ENCODE peak calls at places on chromosomes 4 and X, in ten cellular contexts. B, X, N, P, K, G, D, C, Z and S are unnamed samples. For H3K4me1, the result is how much of the 10 kb centered on the place peaks cover.

GRCh38 chr4:58247792-58248191 is 1137.6 kb upstream of the IGFBP7 start:
- DNase-seq in Z (no peak), C (peak), N (no peak), B (peak), K (no peak), X (no peak), P (no peak), G (no peak), D (no peak), S (no peak)

GRCh38 chr4:161356351-161356750 is 807.4 kb downstream of the FSTL5 start:
- DNase-seq in D (no peak), C (no peak), N (no peak), P (no peak), K (no peak), B (no peak), Z (no peak), G (no peak), X (no peak), S (no peak)

GRCh38 chr4:139798456-139798855 is 132.8 kb downstream of the MGST2 start:
- DNase-seq in C (no peak), P (peak), G (no peak), B (no peak), D (no peak), N (no peak), K (peak), X (peak), Z (no peak), S (no peak)

GRCh38 chr4:55158957-55159356 is 33.6 kb upstream of the KDR start:
- DNase-seq in X (no peak), P (no peak), D (no peak), B (no peak), C (no peak), K (no peak), Z (peak), N (no peak), G (no peak), S (no peak)

GRCh38 chr4:169611991-169612868 is at the start of gene NEK1:
- DNase-seq in K (peak), P (peak), Z (peak), N (peak), G (peak), C (peak), D (peak), B (peak), X (peak), S (peak)

GRCh38 chr4:175443547-175443946 is 368.5 kb downstream of the GPM6A start:
- DNase-seq in C (no peak), G (no peak), N (no peak), K (no peak), X (no peak), B (no peak), D (no peak), Z (no peak), P (no peak), S (no peak)

GRCh38 chrX:65643046-65643785 is 24.2 kb upstream of the MSN start:
- DNase-seq in X (peak), N (no peak), K (peak), G (no peak), Z (no peak), B (no peak), P (peak), D (no peak), C (no peak), S (no peak)

GRCh38 chrX:133685806-133686205 is 270.5 kb upstream of the GPC4 start:
- DNase-seq in B (no peak), G (no peak), P (no peak), X (no peak), C (no peak), K (no peak), D (no peak), Z (no peak), N (no peak), S (peak)

GRCh38 chr4:113049421-113050355 is at the start of gene ANK2:
- DNase-seq in X (no peak), G (no peak), Z (peak), N (no peak), K (no peak), C (peak), B (peak), D (peak), P (peak), S (no peak)

GRCh38 chr4:81638698-81639097 is 167.0 kb upstream of the RASGEF1B start:
- DNase-seq in Z (no peak), C (no peak), N (no peak), D (no peak), X (no peak), K (no peak), G (no peak), P (no peak), B (no peak), S (no peak)

GRCh38 chr4:173360587-173361221 is 10.1 kb upstream of the SAP30 start:
- DNase-seq in G (no peak), N (no peak), K (no peak), D (no peak), C (peak), Z (peak), P (no peak), X (peak), B (peak), S (no peak)

GRCh38 chr4:95023110-95023509 is 265.4 kb downstream of the BMPR1B start:
- DNase-seq in C (no peak), Z (no peak), X (peak), G (no peak), B (no peak), N (no peak), K (no peak), P (no peak), D (no peak), S (no peak)

GRCh38 chr4:53937918-53938317 is 126.5 kb downstream of the CHIC2 start:
- DNase-seq in P (no peak), X (peak), K (peak), N (no peak), Z (no peak), D (no peak), B (peak), C (no peak), G (no peak), S (no peak)

GRCh38 chr4:151940926-151941617 is 180.3 kb upstream of the GATB start:
- DNase-seq in N (no peak), Z (no peak), C (no peak), B (no peak), P (no peak), G (no peak), K (peak), D (no peak), X (no peak), S (no peak)

DNA sequence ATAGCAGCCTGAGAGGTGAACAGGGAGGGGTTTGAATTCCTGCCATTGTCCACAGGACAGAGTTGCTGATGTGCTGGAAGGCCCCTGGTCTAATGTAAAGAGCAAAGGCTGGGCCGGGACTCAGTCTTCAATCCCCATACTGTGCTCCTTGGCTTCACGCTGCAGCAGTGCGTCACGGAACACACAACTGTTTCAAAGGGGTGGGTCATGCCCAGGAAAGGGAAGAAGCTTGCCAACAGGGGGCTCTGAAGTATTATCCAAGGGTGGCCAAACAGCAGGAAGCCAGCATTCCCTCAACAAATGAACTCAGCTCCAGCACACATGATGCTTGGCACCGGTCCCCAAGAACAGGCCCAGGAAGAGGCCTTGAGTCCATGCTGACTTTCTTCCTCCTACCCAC is 122.5 kb downstream of the NFKB1 start:
- DNase-seq in P (no peak), G (no peak), X (peak), B (peak), D (no peak), C (peak), Z (peak), N (no peak), K (no peak), S (no peak)
- TF ChIP-seq CTCF in P (no peak), G (no peak), X (peak), B (peak), D (no peak), C (peak), Z (peak), N (no peak), K (peak), S (no peak)

DNA sequence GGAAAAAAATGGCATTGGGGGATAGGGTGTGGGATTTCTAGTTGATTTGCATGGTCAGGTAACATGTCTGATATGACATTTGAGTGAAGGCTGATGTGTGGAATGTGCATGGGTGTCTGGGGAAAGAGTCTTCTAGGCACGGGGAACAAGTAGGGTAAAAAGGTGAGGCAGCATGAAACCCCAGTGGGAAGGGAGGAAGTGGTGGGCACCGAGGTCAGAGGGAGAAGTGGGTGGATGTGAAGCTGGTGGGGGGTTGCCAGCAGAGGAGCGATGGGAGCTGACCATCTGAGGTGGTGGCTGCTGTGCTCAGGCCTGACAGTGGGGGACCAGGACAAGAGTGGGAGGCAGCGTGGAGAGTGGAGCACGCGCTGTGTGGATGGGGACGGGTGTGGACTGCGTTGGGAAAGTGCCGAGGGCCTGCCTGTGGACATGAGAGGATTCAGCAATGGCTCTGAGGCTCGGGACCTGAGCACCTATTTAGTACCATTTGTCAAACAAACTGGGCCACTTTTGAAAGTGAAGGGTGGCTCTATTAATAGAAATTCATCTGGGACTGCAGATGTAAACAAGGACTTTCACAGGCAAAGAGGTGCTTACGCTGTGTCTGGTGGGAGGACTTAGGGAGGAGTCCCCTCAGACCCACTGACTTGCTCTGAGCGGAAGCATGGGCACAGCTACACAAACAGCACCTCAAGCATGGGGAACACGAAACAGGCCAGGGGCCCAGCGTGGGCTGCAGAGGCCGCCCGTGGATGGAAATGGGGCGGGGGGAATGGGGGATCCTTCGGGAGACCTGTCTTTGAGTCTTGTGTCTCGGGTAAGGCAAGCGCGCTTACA is 16.7 kb upstream of the S100P start:
- DNase-seq in K (no peak), D (no peak), P (no peak), N (no peak), C (no peak), B (no peak), X (no peak), Z (no peak), G (no peak), S (no peak)
- H3K4me1 ChIP-seq in K (under half), D (under half), P (under half), N (under half), C (under half), B (under half), X (under half), Z (under half), G (under half), S (under half)

GRCh38 chr4:22552802-22553201 is 36.9 kb upstream of the ADGRA3 start:
- DNase-seq in N (no peak), P (no peak), B (no peak), X (no peak), K (peak), G (no peak), D (no peak), Z (no peak), C (no peak), S (no peak)
- TF ChIP-seq CTCF in N (no peak), P (no peak), B (no peak), X (no peak), K (no peak), G (no peak), D (no peak), Z (no peak), C (no peak), S (no peak)

GRCh38 chr4:3303840-3304715 is 11.3 kb downstream of the RGS12 start:
- DNase-seq in X (no peak), K (no peak), Z (peak), C (no peak), B (no peak), N (no peak), D (no peak), G (no peak), P (no peak), S (peak)
- H3K4me1 ChIP-seq in X (under half), K (under half), Z (under half), C (half or more), B (under half), N (half or more), D (under half), G (under half), P (under half), S (under half)

GRCh38 chrX:48996969-48997368 is 5.1 kb downstream of the GRIPAP1 start:
- DNase-seq in D (peak), X (no peak), N (no peak), G (no peak), K (no peak), B (no peak), P (no peak), Z (peak), C (peak), S (no peak)

GRCh38 chrX:48998391-48998790 is 3.7 kb downstream of the GRIPAP1 start:
- DNase-seq in P (no peak), C (no peak), K (no peak), N (no peak), Z (no peak), G (no peak), B (no peak), D (peak), X (no peak), S (no peak)

GRCh38 chrX:48999030-48999429 is 3.0 kb downstream of the GRIPAP1 start:
- DNase-seq in B (no peak), G (no peak), N (no peak), P (no peak), X (no peak), K (no peak), D (no peak), C (no peak), Z (no peak), S (no peak)

GRCh38 chrX:48997865-48998264 is 4.2 kb downstream of the GRIPAP1 start:
- DNase-seq in X (no peak), P (no peak), C (no peak), Z (peak), K (no peak), D (no peak), N (no peak), B (no peak), G (no peak), S (no peak)

DNA sequence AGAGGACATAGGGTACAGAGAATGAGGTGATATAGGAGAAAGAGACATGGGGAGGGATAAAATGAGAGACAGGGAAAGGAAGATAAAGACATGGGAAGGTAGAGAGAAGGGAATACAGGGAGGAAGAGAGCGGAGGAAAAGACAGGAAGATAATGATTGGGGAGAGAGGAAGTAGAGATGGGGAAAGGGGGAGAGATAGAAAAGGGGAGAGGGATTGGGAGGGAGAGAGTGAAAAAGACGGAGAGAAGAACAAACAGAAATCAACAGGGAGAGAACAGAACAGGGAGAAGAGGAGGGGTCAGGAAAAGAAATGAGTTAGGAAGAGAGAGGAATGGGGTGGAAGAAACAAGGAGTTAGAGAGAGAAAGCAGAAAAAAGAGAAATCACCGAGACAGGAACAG is 4.6 kb downstream of the GRIPAP1 start:
- DNase-seq in B (no peak), N (no peak), X (no peak), D (no peak), P (no peak), K (no peak), G (no peak), C (no peak), Z (no peak), S (no peak)
- TF ChIP-seq CTCF in B (no peak), N (no peak), X (no peak), D (no peak), P (no peak), K (no peak), G (no peak), C (no peak), Z (no peak), S (no peak)

DNA sequence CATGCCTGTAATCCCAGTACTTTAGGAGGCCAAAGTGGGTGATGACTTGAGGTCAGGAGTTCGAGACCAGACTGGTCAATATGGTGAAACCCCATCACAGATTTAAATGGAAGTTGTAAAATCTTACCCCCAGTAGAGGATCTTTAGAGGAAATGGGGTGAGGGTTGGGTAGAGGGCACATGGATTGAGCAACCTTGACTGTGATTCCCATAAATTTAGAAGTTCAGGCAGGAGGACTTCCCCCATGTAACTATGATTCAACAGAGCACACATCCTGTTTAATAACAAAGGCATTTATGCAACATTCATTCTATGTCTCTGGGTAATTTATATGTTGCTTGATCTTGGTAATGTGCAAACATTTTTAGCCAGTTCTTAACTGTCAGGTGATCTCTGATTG is 143.1 kb downstream of the RBM47 start:
- DNase-seq in G (no peak), K (peak), D (no peak), C (no peak), X (peak), B (no peak), Z (no peak), N (no peak), P (no peak), S (no peak)
- H3K4me1 ChIP-seq in G (under half), K (under half), D (under half), C (under half), X (under half), B (under half), Z (under half), N (under half), P (half or more), S (under half)

GRCh38 chr4:182862166-182862875 is 54.9 kb downstream of the DCTD start:
- DNase-seq in C (peak), Z (no peak), P (peak), G (no peak), D (no peak), X (no peak), N (no peak), B (no peak), K (no peak), S (no peak)
- TF ChIP-seq CTCF in C (peak), Z (no peak), P (peak), G (no peak), D (no peak), X (no peak), N (no peak), B (no peak), K (peak), S (no peak)